ENCODE peak calls at places on chromosomes 7 and 10, in five cellular contexts. O is A549; J is transverse colon; C is lower lobe of right lung; W is effector memory CD4-positive, alpha-beta T cell. G is an unnamed sample. For H3K9me3, the result is how much of the 10 kb centered on the place peaks cover.

GRCh38 chr7:80499350-80499955 is 12.4 kb downstream of the GNAT3 start:
- DNase-seq in O (peak), J (no peak), C (peak), W (no peak), G (no peak)

GRCh38 chr10:74683621-74684114 is 142.7 kb upstream of the KAT6B start:
- DNase-seq in O (no peak), J (no peak), C (no peak), W (no peak), G (no peak)

GRCh38 chr10:71081229-71081560 is 131.2 kb upstream of the UNC5B start:
- DNase-seq in O (no peak), J (no peak), C (no peak), W (no peak), G (no peak)

GRCh38 chr7:75875113-75876080 is 3.4 kb upstream of the RHBDD2 start:
- DNase-seq in O (no peak), J (no peak), C (no peak), W (no peak), G (no peak)

GRCh38 chr10:95539560-95540284 is 21.4 kb downstream of the SORBS1 start:
- DNase-seq in O (no peak), J (no peak), C (no peak), W (no peak), G (no peak)

GRCh38 chr7:7294914-7295313 is 112.6 kb downstream of the C1GALT1 start:
- DNase-seq in O (no peak), J (no peak), C (no peak), W (no peak), G (no peak)

GRCh38 chr10:17742918-17743317 is 9.1 kb upstream of the TMEM236 start:
- DNase-seq in O (peak), J (peak), C (peak), W (peak), G (peak)

GRCh38 chr7:44634187-44634838 is 27.9 kb downstream of the OGDH start:
- DNase-seq in O (no peak), J (peak), C (no peak), W (no peak), G (no peak)

GRCh38 chr7:346116-346898 is 56.3 kb downstream of the FOXL3 start:
- DNase-seq in O (no peak), J (no peak), C (no peak), W (no peak), G (no peak)

GRCh38 chr10:103493362-103493871 is at the start of gene NEURL1:
- DNase-seq in O (no peak), J (no peak), C (no peak), W (no peak), G (no peak)

GRCh38 chr7:26440993-26441636 is 149.5 kb downstream of the SNX10 start:
- DNase-seq in O (no peak), J (no peak), C (no peak), W (no peak), G (no peak)

GRCh38 chr7:81407094-81407493 is 362.8 kb downstream of the HGF start:
- DNase-seq in O (no peak), J (no peak), C (no peak), W (no peak), G (no peak)

GRCh38 chr7:37341033-37341630 is 107.5 kb downstream of the ELMO1 start:
- DNase-seq in O (no peak), J (no peak), C (no peak), W (no peak), G (no peak)

GRCh38 chr7:79570904-79571303 is 117.4 kb upstream of the MAGI2 start:
- DNase-seq in O (no peak), J (no peak), C (no peak), W (no peak), G (no peak)

GRCh38 chr7:18529213-18529612 is 33.7 kb downstream of the HDAC9 start:
- DNase-seq in O (no peak), J (no peak), C (no peak), W (no peak), G (no peak)

GRCh38 chr10:29412452-29413004 is 123.7 kb downstream of the LYZL1 start:
- DNase-seq in O (no peak), J (no peak), C (no peak), W (no peak), G (no peak)

DNA sequence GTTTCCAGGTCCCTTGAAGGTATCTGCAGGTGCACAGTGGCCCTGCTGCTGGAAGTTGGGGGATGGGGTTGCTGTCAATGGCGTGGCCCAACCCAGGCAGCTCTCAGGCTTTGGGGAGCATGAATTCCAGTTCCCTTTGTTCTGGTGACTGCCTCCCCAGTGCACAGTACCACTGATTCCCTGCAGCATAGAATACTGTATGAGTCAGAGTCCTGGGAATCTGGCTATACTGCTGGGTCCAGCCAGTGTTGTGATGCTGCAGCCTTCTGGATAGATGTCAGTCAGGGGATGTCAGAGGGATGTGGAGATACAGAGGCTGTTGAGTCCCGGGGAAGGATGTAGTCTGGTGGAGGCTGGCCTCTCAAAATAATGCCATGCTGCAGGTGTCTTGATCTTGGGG is 99.3 kb downstream of the LANCL2 start:
- DNase-seq in O (no peak), J (no peak), C (no peak), W (no peak), G (no peak)
- H3K9me3 ChIP-seq in O (under half), J (under half), C (under half), W (under half), G (under half)

GRCh38 chr7:158272091-158272490 is 315.5 kb downstream of the PTPRN2 start:
- DNase-seq in O (no peak), J (no peak), C (no peak), W (no peak), G (no peak)
- H3K9me3 ChIP-seq in O (under half), J (under half), C (under half), W (under half), G (under half)

GRCh38 chr7:119905495-119905894 is 367.5 kb upstream of the KCND2 start:
- DNase-seq in O (no peak), J (no peak), C (no peak), W (no peak), G (no peak)
- H3K9me3 ChIP-seq in O (under half), J (under half), C (under half), W (under half), G (under half)

GRCh38 chr10:48556065-48556464 is 48.8 kb downstream of the ARHGAP22 start:
- DNase-seq in O (no peak), J (no peak), C (no peak), W (no peak), G (no peak)

GRCh38 chr10:48555310-48556042 is 49.4 kb downstream of the ARHGAP22 start:
- DNase-seq in O (no peak), J (no peak), C (no peak), W (no peak), G (no peak)

GRCh38 chr10:48554668-48555067 is 50.2 kb downstream of the ARHGAP22 start:
- DNase-seq in O (no peak), J (no peak), C (no peak), W (no peak), G (no peak)

GRCh38 chr10:48556713-48557112 is 48.2 kb downstream of the ARHGAP22 start:
- DNase-seq in O (no peak), J (no peak), C (no peak), W (no peak), G (no peak)

DNA sequence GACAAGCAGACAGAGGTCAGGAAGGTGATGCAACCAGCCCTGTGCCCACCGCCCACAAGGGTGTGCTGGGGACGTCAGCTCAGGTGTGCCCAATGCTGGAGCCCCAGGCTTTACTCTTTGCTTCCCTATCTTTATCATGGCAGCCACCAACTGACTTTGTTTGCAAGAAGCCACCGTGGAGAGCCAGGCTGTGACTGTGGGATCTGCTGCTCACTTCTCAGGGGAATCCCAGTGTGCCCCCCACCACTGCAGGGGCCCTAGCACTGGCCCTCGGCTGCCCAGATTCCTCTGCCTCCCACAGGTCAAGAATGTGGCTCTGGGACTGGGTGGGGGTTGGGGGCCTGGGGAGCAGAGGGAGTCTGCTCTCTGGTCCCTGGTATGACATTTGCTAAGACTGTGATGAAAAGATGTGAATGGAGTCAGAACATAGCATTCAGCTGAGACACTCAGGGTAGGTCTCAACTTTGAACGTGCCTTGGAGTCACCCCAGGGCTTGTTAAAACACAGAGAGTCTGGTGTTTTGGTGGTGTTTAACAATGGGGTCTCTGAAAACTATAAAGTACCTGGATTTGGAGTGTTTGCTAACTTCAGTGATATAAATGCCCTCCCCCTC is 47.3 kb downstream of the ARHGAP22 start:
- DNase-seq in O (no peak), J (no peak), C (no peak), W (no peak), G (no peak)
- H3K9me3 ChIP-seq in O (under half), J (under half), C (under half), W (under half), G (under half)

DNA sequence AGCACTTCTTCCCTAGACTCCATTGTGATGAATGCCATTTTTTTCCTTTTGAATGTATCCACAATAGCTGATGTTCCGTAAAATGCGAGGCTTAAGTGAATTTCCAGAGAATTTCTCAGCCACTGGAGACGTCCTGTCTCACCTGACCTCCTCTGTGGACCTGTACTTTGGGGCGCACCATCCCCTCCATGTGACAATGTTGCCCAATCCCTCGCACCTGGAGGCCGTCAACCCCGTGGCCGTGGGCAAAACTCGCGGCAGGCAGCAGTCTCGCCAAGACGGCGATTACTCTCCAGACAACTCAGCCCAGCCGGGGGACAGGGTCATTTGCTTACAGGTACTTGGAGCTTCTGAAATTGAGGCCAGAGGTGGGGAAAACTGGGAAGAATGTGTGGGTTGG is 20.2 kb downstream of the DHTKD1 start:
- DNase-seq in O (no peak), J (no peak), C (no peak), W (no peak), G (no peak)
- H3K9me3 ChIP-seq in O (under half), J (under half), C (under half), W (under half), G (under half)

DNA sequence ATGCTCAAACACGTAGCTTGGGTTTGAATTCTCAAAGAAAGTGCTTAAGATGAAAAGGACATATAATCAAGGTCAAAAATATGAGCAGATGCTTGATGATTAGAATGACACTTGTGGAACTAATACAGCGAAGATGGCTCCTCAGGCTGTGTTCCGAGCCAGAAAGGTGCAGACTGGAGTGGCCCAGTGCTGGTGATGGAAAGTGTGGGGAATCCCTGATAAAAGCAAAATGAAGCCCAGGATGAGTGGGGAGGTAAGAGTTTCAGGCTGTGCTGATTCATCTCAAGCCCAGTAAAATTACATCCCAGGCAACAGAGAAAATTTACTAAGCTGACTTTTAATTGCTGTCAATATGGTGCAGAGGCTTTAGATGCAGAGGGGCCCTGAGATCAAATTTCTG is 77.8 kb upstream of the IKZF1 start:
- DNase-seq in O (no peak), J (no peak), C (no peak), W (no peak), G (no peak)
- H3K9me3 ChIP-seq in O (under half), J (under half), C (under half), W (under half), G (under half)

DNA sequence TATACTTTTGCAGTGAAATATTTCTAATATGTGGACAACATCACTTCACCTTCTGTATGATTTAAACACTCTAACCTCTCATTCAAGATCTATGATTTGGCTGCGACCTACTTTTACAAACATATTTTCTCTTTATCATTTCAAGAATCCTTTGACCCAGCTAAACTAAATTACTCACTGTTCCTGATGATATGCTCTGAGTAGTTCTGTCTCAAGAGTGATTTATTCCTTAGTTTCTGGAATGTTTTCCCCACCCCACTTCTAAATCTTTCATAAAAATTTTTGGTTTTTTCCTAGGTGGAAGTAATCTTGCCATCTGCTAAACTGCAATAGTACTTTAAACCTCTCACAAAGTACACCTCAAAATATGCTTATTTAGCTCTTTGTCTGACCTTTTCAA is 170.8 kb downstream of the DNAJC1 start:
- DNase-seq in O (no peak), J (no peak), C (no peak), W (no peak), G (no peak)
- H3K9me3 ChIP-seq in O (under half), J (under half), C (half or more), W (under half), G (under half)

GRCh38 chr7:149584009-149584408 is 86.4 kb upstream of the ZNF746 start:
- DNase-seq in O (no peak), J (no peak), C (no peak), W (no peak), G (no peak)

GRCh38 chr7:149580328-149580727 is 82.7 kb upstream of the ZNF746 start:
- DNase-seq in O (no peak), J (no peak), C (no peak), W (no peak), G (no peak)

GRCh38 chr7:149587331-149587645 is 89.7 kb upstream of the ZNF746 start:
- DNase-seq in O (no peak), J (no peak), C (no peak), W (no peak), G (no peak)

GRCh38 chr7:149588930-149589329 is 91.3 kb upstream of the ZNF746 start:
- DNase-seq in O (no peak), J (no peak), C (no peak), W (no peak), G (no peak)

GRCh38 chr7:149584530-149584929 is 86.9 kb upstream of the ZNF746 start:
- DNase-seq in O (no peak), J (no peak), C (no peak), W (no peak), G (no peak)
- H3K9me3 ChIP-seq in O (under half), J (under half), C (under half), W (under half), G (under half)

DNA sequence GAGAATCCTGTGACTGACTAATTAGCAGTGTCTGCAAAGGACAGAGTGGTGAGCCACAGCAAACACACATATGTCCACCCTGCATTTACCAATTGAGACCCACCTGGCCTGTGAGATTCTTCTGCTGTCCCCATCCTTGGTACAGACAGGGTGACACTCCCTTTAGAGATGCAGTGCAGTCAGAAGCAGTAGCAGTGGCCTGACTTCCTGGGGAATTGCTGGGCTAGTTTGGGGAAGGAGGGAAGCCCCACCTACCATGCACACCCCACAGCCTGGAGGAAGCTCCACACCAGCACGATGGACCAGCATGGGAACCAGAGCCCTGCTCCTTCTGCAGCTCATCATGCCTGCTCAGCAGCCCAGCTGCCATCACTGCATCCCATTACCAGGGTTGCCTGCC is 924.9 kb upstream of the ZNF722 start:
- DNase-seq in O (no peak), J (no peak), C (no peak), W (no peak), G (no peak)
- H3K9me3 ChIP-seq in O (under half), J (under half), C (under half), W (under half), G (under half)

GRCh38 chr7:97024209-97025129 is at the start of gene DLX5:
- DNase-seq in O (peak), J (no peak), C (no peak), W (no peak), G (no peak)
- H3K9me3 ChIP-seq in O (under half), J (under half), C (under half), W (under half), G (under half)